ENCODE peak calls at places on chromosome 2, in eight cellular contexts. One of them, this sample, is unnamed.

GRCh38 chr2:234071664-234072063 is 21.2 kb downstream of the SPP2 start:
- DNase-seq in RCC 7860: no peak
- DNase-seq in naive thymus-derived CD8-positive, alpha-beta T cell: no peak
- DNase-seq in activated CD8-positive, alpha-beta memory T cell treated with anti-CD3 and anti-CD28 coated beads for 24 hours: no peak
- DNase-seq in NCI-H1092 treated with DMSO at 0.1 percent for 48 hours: no peak
- DNase-seq in stimulated activated CD8-positive, alpha-beta memory T cell treated with anti-CD3 and anti-CD28 coated beads, Interleukin-7, amount 100 ng/mL, for 24 hours: no peak
- DNase-seq in stimulated activated naive CD8-positive, alpha-beta T cell treated with anti-CD3 and anti-CD28 coated beads, Interleukin-15, amount 100 ng/mL, for 72 hours: no peak
- DNase-seq in stimulated activated CD4-positive, alpha-beta T cell treated with anti-CD3 and anti-CD28 coated beads, Interleukin-4, amount 100 ng/mL, for 1 hour: no peak
- DNase-seq in this sample: no peak

GRCh38 chr2:45074713-45075112 is 65.5 kb upstream of the SIX2 start:
- DNase-seq in RCC 7860: no peak
- DNase-seq in naive thymus-derived CD8-positive, alpha-beta T cell: no peak
- DNase-seq in activated CD8-positive, alpha-beta memory T cell treated with anti-CD3 and anti-CD28 coated beads for 24 hours: no peak
- DNase-seq in NCI-H1092 treated with DMSO at 0.1 percent for 48 hours: no peak
- DNase-seq in stimulated activated CD8-positive, alpha-beta memory T cell treated with anti-CD3 and anti-CD28 coated beads, Interleukin-7, amount 100 ng/mL, for 24 hours: no peak
- DNase-seq in stimulated activated naive CD8-positive, alpha-beta T cell treated with anti-CD3 and anti-CD28 coated beads, Interleukin-15, amount 100 ng/mL, for 72 hours: no peak
- DNase-seq in stimulated activated CD4-positive, alpha-beta T cell treated with anti-CD3 and anti-CD28 coated beads, Interleukin-4, amount 100 ng/mL, for 1 hour: no peak
- DNase-seq in this sample: no peak

GRCh38 chr2:159971365-159972122 is 90.9 kb downstream of the PLA2R1 start:
- DNase-seq in RCC 7860: no peak
- DNase-seq in naive thymus-derived CD8-positive, alpha-beta T cell: no peak
- DNase-seq in activated CD8-positive, alpha-beta memory T cell treated with anti-CD3 and anti-CD28 coated beads for 24 hours: no peak
- DNase-seq in NCI-H1092 treated with DMSO at 0.1 percent for 48 hours: peak
- DNase-seq in stimulated activated CD8-positive, alpha-beta memory T cell treated with anti-CD3 and anti-CD28 coated beads, Interleukin-7, amount 100 ng/mL, for 24 hours: no peak
- DNase-seq in stimulated activated naive CD8-positive, alpha-beta T cell treated with anti-CD3 and anti-CD28 coated beads, Interleukin-15, amount 100 ng/mL, for 72 hours: no peak
- DNase-seq in stimulated activated CD4-positive, alpha-beta T cell treated with anti-CD3 and anti-CD28 coated beads, Interleukin-4, amount 100 ng/mL, for 1 hour: no peak
- DNase-seq in this sample: no peak

GRCh38 chr2:37219046-37219445 is 12.3 kb downstream of the CEBPZ start:
- DNase-seq in RCC 7860: no peak
- DNase-seq in naive thymus-derived CD8-positive, alpha-beta T cell: no peak
- DNase-seq in activated CD8-positive, alpha-beta memory T cell treated with anti-CD3 and anti-CD28 coated beads for 24 hours: no peak
- DNase-seq in NCI-H1092 treated with DMSO at 0.1 percent for 48 hours: no peak
- DNase-seq in stimulated activated CD8-positive, alpha-beta memory T cell treated with anti-CD3 and anti-CD28 coated beads, Interleukin-7, amount 100 ng/mL, for 24 hours: no peak
- DNase-seq in stimulated activated naive CD8-positive, alpha-beta T cell treated with anti-CD3 and anti-CD28 coated beads, Interleukin-15, amount 100 ng/mL, for 72 hours: no peak
- DNase-seq in stimulated activated CD4-positive, alpha-beta T cell treated with anti-CD3 and anti-CD28 coated beads, Interleukin-4, amount 100 ng/mL, for 1 hour: no peak
- DNase-seq in this sample: no peak

GRCh38 chr2:191927319-191927867 is 80.5 kb upstream of the CAVIN2 start:
- DNase-seq in RCC 7860: peak
- DNase-seq in naive thymus-derived CD8-positive, alpha-beta T cell: no peak
- DNase-seq in activated CD8-positive, alpha-beta memory T cell treated with anti-CD3 and anti-CD28 coated beads for 24 hours: no peak
- DNase-seq in NCI-H1092 treated with DMSO at 0.1 percent for 48 hours: peak
- DNase-seq in stimulated activated CD8-positive, alpha-beta memory T cell treated with anti-CD3 and anti-CD28 coated beads, Interleukin-7, amount 100 ng/mL, for 24 hours: no peak
- DNase-seq in stimulated activated naive CD8-positive, alpha-beta T cell treated with anti-CD3 and anti-CD28 coated beads, Interleukin-15, amount 100 ng/mL, for 72 hours: no peak
- DNase-seq in stimulated activated CD4-positive, alpha-beta T cell treated with anti-CD3 and anti-CD28 coated beads, Interleukin-4, amount 100 ng/mL, for 1 hour: no peak
- DNase-seq in this sample: no peak

GRCh38 chr2:45637440-45637839 is 14.0 kb upstream of the PRKCE start:
- DNase-seq in RCC 7860: peak
- DNase-seq in naive thymus-derived CD8-positive, alpha-beta T cell: no peak
- DNase-seq in activated CD8-positive, alpha-beta memory T cell treated with anti-CD3 and anti-CD28 coated beads for 24 hours: no peak
- DNase-seq in NCI-H1092 treated with DMSO at 0.1 percent for 48 hours: no peak
- DNase-seq in stimulated activated CD8-positive, alpha-beta memory T cell treated with anti-CD3 and anti-CD28 coated beads, Interleukin-7, amount 100 ng/mL, for 24 hours: no peak
- DNase-seq in stimulated activated naive CD8-positive, alpha-beta T cell treated with anti-CD3 and anti-CD28 coated beads, Interleukin-15, amount 100 ng/mL, for 72 hours: no peak
- DNase-seq in stimulated activated CD4-positive, alpha-beta T cell treated with anti-CD3 and anti-CD28 coated beads, Interleukin-4, amount 100 ng/mL, for 1 hour: no peak
- DNase-seq in this sample: no peak

GRCh38 chr2:48933824-48934223 is 178.3 kb upstream of the LHCGR start:
- DNase-seq in RCC 7860: no peak
- DNase-seq in naive thymus-derived CD8-positive, alpha-beta T cell: no peak
- DNase-seq in activated CD8-positive, alpha-beta memory T cell treated with anti-CD3 and anti-CD28 coated beads for 24 hours: no peak
- DNase-seq in NCI-H1092 treated with DMSO at 0.1 percent for 48 hours: no peak
- DNase-seq in stimulated activated CD8-positive, alpha-beta memory T cell treated with anti-CD3 and anti-CD28 coated beads, Interleukin-7, amount 100 ng/mL, for 24 hours: no peak
- DNase-seq in stimulated activated naive CD8-positive, alpha-beta T cell treated with anti-CD3 and anti-CD28 coated beads, Interleukin-15, amount 100 ng/mL, for 72 hours: no peak
- DNase-seq in stimulated activated CD4-positive, alpha-beta T cell treated with anti-CD3 and anti-CD28 coated beads, Interleukin-4, amount 100 ng/mL, for 1 hour: no peak
- DNase-seq in this sample: no peak

GRCh38 chr2:84694088-84694622 is 177.9 kb downstream of the DNAH6 start:
- DNase-seq in RCC 7860: no peak
- DNase-seq in naive thymus-derived CD8-positive, alpha-beta T cell: peak
- DNase-seq in activated CD8-positive, alpha-beta memory T cell treated with anti-CD3 and anti-CD28 coated beads for 24 hours: peak
- DNase-seq in NCI-H1092 treated with DMSO at 0.1 percent for 48 hours: no peak
- DNase-seq in stimulated activated CD8-positive, alpha-beta memory T cell treated with anti-CD3 and anti-CD28 coated beads, Interleukin-7, amount 100 ng/mL, for 24 hours: no peak
- DNase-seq in stimulated activated naive CD8-positive, alpha-beta T cell treated with anti-CD3 and anti-CD28 coated beads, Interleukin-15, amount 100 ng/mL, for 72 hours: peak
- DNase-seq in stimulated activated CD4-positive, alpha-beta T cell treated with anti-CD3 and anti-CD28 coated beads, Interleukin-4, amount 100 ng/mL, for 1 hour: peak
- DNase-seq in this sample: no peak